ENCODE peak calls at places on chromosomes 7 and 10, in ten cellular contexts. H is stomach, T is neural progenitor cell, V is foreskin fibroblast, D is SJSA1, L is upper lobe of right lung, U is transverse colon, I is OCI-LY7, O is tibial nerve, E is psoas muscle. G is an unnamed sample.

GRCh38 chr7:140214075-140214684 is 37.4 kb upstream of the KDM7A start:
- DNase-seq in I (no peak), U (peak), E (no peak), V (peak), O (no peak), T (no peak), H (peak), D (no peak), L (no peak), G (no peak)

GRCh38 chr7:88311675-88312036 is 5.0 kb upstream of the STEAP4 start:
- DNase-seq in T (no peak), E (no peak), L (no peak), U (no peak), D (no peak), V (peak), I (no peak), O (no peak), H (no peak), G (no peak)

GRCh38 chr7:73725703-73726466 is 6.4 kb upstream of the STX1A start:
- DNase-seq in D (peak), L (peak), T (peak), U (peak), V (peak), O (peak), H (peak), I (peak), E (peak), G (peak)

GRCh38 chr7:41116337-41116736 is 586.6 kb downstream of the INHBA start:
- DNase-seq in E (no peak), I (no peak), D (no peak), V (no peak), O (no peak), H (no peak), U (no peak), L (no peak), T (no peak), G (no peak)

GRCh38 chr7:134823400-134823799 is 44.0 kb downstream of the CALD1 start:
- DNase-seq in E (no peak), L (no peak), H (no peak), V (peak), O (no peak), I (no peak), U (no peak), T (no peak), D (no peak), G (no peak)

GRCh38 chr10:104104926-104105325 is 17.0 kb upstream of the SFR1 start:
- DNase-seq in L (no peak), D (no peak), U (no peak), H (no peak), E (no peak), I (no peak), O (no peak), V (peak), T (no peak), G (no peak)

GRCh38 chr10:114684085-114684821 is 26.2 kb upstream of the ABLIM1 start:
- DNase-seq in U (peak), D (no peak), V (peak), E (peak), O (no peak), T (no peak), L (peak), H (peak), I (no peak), G (no peak)

GRCh38 chr10:123930340-123931001 is 38.9 kb upstream of the CPXM2 start:
- DNase-seq in U (no peak), I (no peak), L (no peak), V (peak), E (no peak), D (no peak), T (no peak), O (no peak), H (peak), G (no peak)

GRCh38 chr10:10605551-10606081 is 412.1 kb upstream of the CELF2 start:
- DNase-seq in E (no peak), U (peak), H (no peak), V (peak), I (no peak), T (no peak), O (no peak), L (no peak), D (no peak), G (no peak)

GRCh38 chr10:113038985-113039384 is 88.9 kb downstream of the TCF7L2 start:
- DNase-seq in L (no peak), T (no peak), I (no peak), E (no peak), U (no peak), D (no peak), H (no peak), O (no peak), V (no peak), G (no peak)

GRCh38 chr10:113037222-113037621 is 87.2 kb downstream of the TCF7L2 start:
- DNase-seq in L (no peak), H (no peak), V (peak), E (no peak), U (no peak), I (no peak), D (no peak), T (no peak), O (no peak), G (no peak)

GRCh38 chr10:113036636-113037035 is 86.6 kb downstream of the TCF7L2 start:
- DNase-seq in U (no peak), O (no peak), E (no peak), V (no peak), T (no peak), H (no peak), I (no peak), L (no peak), D (no peak), G (no peak)

GRCh38 chr10:113035724-113036312 is 85.8 kb downstream of the TCF7L2 start:
- DNase-seq in U (peak), D (no peak), H (peak), L (no peak), V (no peak), T (no peak), I (no peak), E (no peak), O (no peak), G (no peak)

GRCh38 chr10:113038183-113038582 is 88.1 kb downstream of the TCF7L2 start:
- DNase-seq in L (no peak), H (no peak), T (no peak), E (no peak), V (no peak), O (no peak), U (peak), D (no peak), I (no peak), G (no peak)
- H3K4me3 ChIP-seq in L (no peak), H (no peak), T (no peak), E (no peak), V (no peak), O (no peak), U (no peak), D (no peak), I (no peak), G (no peak)

DNA sequence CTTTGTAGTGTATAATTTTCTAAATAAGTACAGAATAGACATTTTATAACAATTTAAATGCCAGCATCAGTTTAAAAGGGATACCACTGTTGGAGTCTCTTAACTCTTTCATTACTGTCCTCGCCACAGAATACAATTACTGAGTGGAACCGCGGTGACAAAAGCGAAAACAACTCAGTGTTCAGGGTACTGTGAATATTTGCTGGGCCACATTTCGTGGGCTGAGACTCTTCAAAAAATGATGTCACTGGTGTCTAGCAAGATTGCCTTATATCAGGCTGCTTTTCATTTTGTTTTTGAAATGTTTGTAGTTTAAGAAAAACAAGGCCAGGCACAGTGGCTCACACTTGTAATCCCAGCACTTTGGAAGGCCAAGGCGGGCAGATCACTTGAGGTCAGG is 167.6 kb downstream of the NSUN6 start:
- DNase-seq in I (no peak), L (no peak), O (no peak), H (no peak), V (no peak), U (no peak), E (no peak), D (no peak), T (no peak), G (no peak)
- H3K4me3 ChIP-seq in I (no peak), L (no peak), O (no peak), H (no peak), V (no peak), U (no peak), E (no peak), D (no peak), T (no peak), G (no peak)

GRCh38 chr7:131010029-131010705 is 276.2 kb upstream of the KLF14 start:
- DNase-seq in T (no peak), L (no peak), U (no peak), H (no peak), I (no peak), E (peak), O (no peak), D (no peak), V (no peak), G (no peak)

GRCh38 chr7:131011437-131011752 is 277.4 kb upstream of the KLF14 start:
- DNase-seq in I (no peak), V (no peak), L (peak), D (no peak), O (no peak), T (no peak), U (no peak), E (peak), H (no peak), G (peak)

GRCh38 chr7:131012477-131013031 is 278.5 kb upstream of the KLF14 start:
- DNase-seq in E (no peak), D (no peak), V (peak), H (no peak), T (no peak), U (no peak), O (no peak), I (no peak), L (no peak), G (no peak)

GRCh38 chr7:131011976-131012375 is 278.0 kb upstream of the KLF14 start:
- DNase-seq in O (no peak), T (no peak), U (no peak), H (no peak), D (no peak), E (no peak), V (peak), I (no peak), L (no peak), G (no peak)

GRCh38 chr7:131010714-131011436 is 276.9 kb upstream of the KLF14 start:
- DNase-seq in T (no peak), H (no peak), L (no peak), D (no peak), E (no peak), O (no peak), V (peak), I (no peak), U (no peak), G (no peak)
- H3K4me3 ChIP-seq in T (no peak), H (no peak), L (no peak), D (no peak), E (no peak), O (no peak), V (no peak), I (no peak), U (no peak), G (no peak)

GRCh38 chr7:44983742-44984477 is 5.1 kb upstream of the MYO1G start:
- DNase-seq in E (no peak), U (no peak), L (no peak), D (no peak), V (no peak), I (no peak), T (no peak), O (no peak), H (no peak), G (peak)
- H3K4me3 ChIP-seq in E (no peak), U (no peak), L (no peak), D (no peak), V (no peak), I (peak), T (peak), O (no peak), H (peak), G (no peak)

GRCh38 chr7:97198596-97198995 is 81.1 kb downstream of the SDHAF3 start:
- DNase-seq in E (no peak), D (no peak), L (no peak), T (no peak), U (no peak), V (no peak), I (no peak), O (no peak), H (no peak), G (no peak)

GRCh38 chr7:97200043-97200442 is 82.5 kb downstream of the SDHAF3 start:
- DNase-seq in U (no peak), V (no peak), T (no peak), E (no peak), H (no peak), O (no peak), I (no peak), D (no peak), L (no peak), G (no peak)

DNA sequence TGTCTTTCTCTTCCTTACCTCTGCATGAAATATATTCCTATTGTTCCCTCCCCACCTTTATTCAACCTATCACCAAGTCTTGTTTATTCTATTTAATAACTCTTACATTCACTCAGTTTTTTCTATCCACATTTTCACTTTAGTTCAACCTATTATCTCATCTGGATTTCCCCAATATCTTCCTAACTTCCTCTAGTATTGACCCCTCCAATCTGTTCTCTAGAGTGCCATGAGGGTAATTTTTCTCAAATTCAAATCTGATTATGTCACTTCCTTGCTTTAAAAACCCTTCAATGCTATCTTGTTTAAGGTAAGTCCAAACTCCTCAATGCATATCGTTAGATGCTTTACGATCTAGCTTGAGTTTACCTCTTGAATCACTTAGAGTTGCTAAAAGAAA is 86.5 kb downstream of the SDHAF3 start:
- DNase-seq in I (no peak), H (no peak), L (no peak), V (no peak), D (no peak), E (no peak), U (no peak), O (no peak), T (no peak), G (no peak)
- H3K4me3 ChIP-seq in I (no peak), H (no peak), L (no peak), V (no peak), D (no peak), E (no peak), U (no peak), O (no peak), T (no peak), G (no peak)

GRCh38 chr7:150728609-150729008 is 8.6 kb upstream of the GIMAP5 start:
- DNase-seq in T (no peak), E (no peak), V (no peak), H (no peak), U (no peak), D (no peak), O (no peak), I (no peak), L (no peak), G (no peak)

GRCh38 chr7:150733734-150734095 is 3.5 kb upstream of the GIMAP5 start:
- DNase-seq in O (no peak), U (no peak), L (no peak), H (no peak), T (no peak), E (no peak), I (no peak), D (no peak), V (no peak), G (no peak)

GRCh38 chr7:150734293-150734692 is 2.9 kb upstream of the GIMAP5 start:
- DNase-seq in O (no peak), T (no peak), U (no peak), L (no peak), I (no peak), D (no peak), E (no peak), V (no peak), H (no peak), G (no peak)

GRCh38 chr7:150732786-150733733 is 4.2 kb upstream of the GIMAP5 start:
- DNase-seq in L (no peak), V (no peak), I (no peak), D (no peak), U (no peak), H (no peak), O (no peak), E (no peak), T (no peak), G (no peak)

GRCh38 chr7:150731916-150732315 is 5.3 kb upstream of the GIMAP5 start:
- DNase-seq in U (no peak), H (no peak), O (no peak), D (no peak), T (no peak), E (no peak), V (no peak), I (no peak), L (no peak), G (no peak)
- H3K4me3 ChIP-seq in U (no peak), H (no peak), O (no peak), D (no peak), T (no peak), E (no peak), V (no peak), I (no peak), L (no peak), G (no peak)

GRCh38 chr10:91345716-91346115 is 64.4 kb upstream of the HECTD2 start:
- DNase-seq in O (no peak), T (no peak), D (no peak), U (no peak), L (no peak), E (no peak), H (no peak), I (no peak), V (peak), G (no peak)
- H3K4me3 ChIP-seq in O (no peak), T (no peak), D (no peak), U (no peak), L (no peak), E (no peak), H (no peak), I (no peak), V (no peak), G (no peak)

G was measured in spleen.